ENCODE peak calls at places on chromosomes 7 and 10, in ten cellular contexts. B is substantia nigra; H is GM18507; E is NCI-H774; A is HT1080; V is activated CD8-positive, alpha-beta memory T cell treated with anti-CD3 and anti-CD28 coated beads for 1 hour; M is PC-9; T is EH; X is RWPE1; N is SIG-M5. D is an unnamed sample.

GRCh38 chr7:149245244-149245643 is 5.8 kb downstream of the ZNF212 start:
- DNase-seq in B (no peak), H (no peak), E (no peak), A (peak), V (no peak), M (peak), T (peak), X (no peak), N (no peak), D (no peak)

GRCh38 chr10:77428776-77429395 is 208.7 kb downstream of the KCNMA1 start:
- DNase-seq in B (no peak), H (no peak), E (no peak), A (peak), V (no peak), M (no peak), T (peak), X (peak), N (no peak), D (no peak)

GRCh38 chr10:96719850-96720421 is 378 bp downstream of the PIK3AP1 start:
- DNase-seq in B (no peak), H (no peak), E (no peak), A (no peak), V (no peak), M (no peak), T (peak), X (no peak), N (no peak), D (peak)

GRCh38 chr10:91796332-91797076 is 1.7 kb upstream of the TNKS2 start:
- DNase-seq in B (no peak), H (no peak), E (no peak), A (no peak), V (no peak), M (no peak), T (no peak), X (peak), N (no peak), D (no peak)

GRCh38 chr7:95794917-95795515 is 22.7 kb downstream of the DYNC1I1 start:
- DNase-seq in B (no peak), H (no peak), E (no peak), A (peak), V (no peak), M (no peak), T (peak), X (no peak), N (no peak), D (no peak)

GRCh38 chr10:48289652-48290238 is 15.2 kb upstream of the FRMPD2 start:
- DNase-seq in B (peak), H (no peak), E (peak), A (peak), V (no peak), M (peak), T (peak), X (peak), N (no peak), D (peak)

GRCh38 chr10:4018054-4018511 is 233.1 kb upstream of the KLF6 start:
- DNase-seq in B (no peak), H (no peak), E (no peak), A (no peak), V (no peak), M (no peak), T (no peak), X (no peak), N (no peak), D (no peak)

GRCh38 chr10:5168897-5169296 is 16.1 kb downstream of the AKR1C8 start:
- DNase-seq in B (no peak), H (no peak), E (no peak), A (no peak), V (no peak), M (no peak), T (no peak), X (no peak), N (no peak), D (no peak)

GRCh38 chr10:48794074-48794473 is 109.4 kb downstream of the WDFY4 start:
- DNase-seq in B (no peak), H (no peak), E (no peak), A (no peak), V (no peak), M (no peak), T (no peak), X (peak), N (no peak), D (peak)

GRCh38 chr10:29482591-29483421 is 152.0 kb downstream of the SVIL start:
- DNase-seq in B (no peak), H (no peak), E (no peak), A (peak), V (no peak), M (no peak), T (peak), X (no peak), N (no peak), D (no peak)

GRCh38 chr10:115953983-115954382 is 319.0 kb downstream of the GFRA1 start:
- DNase-seq in B (no peak), H (no peak), E (no peak), A (no peak), V (no peak), M (no peak), T (no peak), X (no peak), N (no peak), D (no peak)

GRCh38 chr7:34761627-34762026 is 103.6 kb downstream of the NPSR1 start:
- DNase-seq in B (no peak), H (no peak), E (no peak), A (no peak), V (no peak), M (no peak), T (no peak), X (no peak), N (no peak), D (no peak)

GRCh38 chr10:99694171-99694570 is 34.9 kb downstream of the ENTPD7 start:
- DNase-seq in B (no peak), H (no peak), E (no peak), A (no peak), V (no peak), M (peak), T (peak), X (no peak), N (no peak), D (no peak)

GRCh38 chr7:141220263-141220662 is 146.4 kb downstream of the TMEM178B start:
- DNase-seq in B (no peak), H (no peak), E (peak), A (no peak), V (no peak), M (no peak), T (no peak), X (no peak), N (no peak), D (no peak)

D was measured in lower leg skin.